ENCODE peak calls at places on chromosomes 11 and 22, in four cellular contexts. D is CD8-positive, alpha-beta T cell; A is astrocyte of the cerebellum; U is A673. V is an unnamed sample.
A peak's percentile ranks its signal among the peaks of the same experiment; 100 is the strongest.

GRCh38 chr11:9876331-9876730 is 212.5 kb downstream of the SWAP70 start:
- DNase-seq in D (no peak), A (no peak), U (no peak), V (no peak)

GRCh38 chr11:2517386-2518064 is 72.7 kb downstream of the KCNQ1 start:
- DNase-seq in D (no peak), A (no peak), U (no peak), V (peak; percentile 17)

GRCh38 chr22:36303874-36304273 is 50.9 kb downstream of the APOL1 start:
- DNase-seq in D (no peak), A (no peak), U (no peak), V (no peak)

GRCh38 chr11:15171956-15172355 is 57.2 kb downstream of the INSC start:
- DNase-seq in D (no peak), A (no peak), U (no peak), V (no peak)

GRCh38 chr11:85844439-85845051 is 10.6 kb upstream of the CCDC83 start:
- DNase-seq in D (no peak), A (no peak), U (no peak), V (no peak)

GRCh38 chr22:24106385-24107381 is 74.6 kb upstream of the SUSD2 start:
- DNase-seq in D (peak; percentile 16), A (no peak), U (peak; percentile 9), V (no peak)

GRCh38 chr11:92839450-92839849 is 130.0 kb upstream of the MTNR1B start:
- DNase-seq in D (no peak), A (no peak), U (no peak), V (no peak)

GRCh38 chr22:27801616-27802388 is at the start of gene MN1:
- DNase-seq in D (no peak), A (no peak), U (peak; percentile 75), V (no peak)

GRCh38 chr11:106399075-106399500 is 321.6 kb downstream of the AASDHPPT start:
- DNase-seq in D (no peak), A (peak; percentile 99), U (peak; percentile 83), V (no peak)

GRCh38 chr11:2215561-2216399 is 44.2 kb upstream of the TH start:
- DNase-seq in D (no peak), A (no peak), U (no peak), V (no peak)

GRCh38 chr22:30574095-30574981 is at the start of gene GAL3ST1:
- DNase-seq in D (no peak), A (no peak), U (no peak), V (peak; percentile 19)

GRCh38 chr11:17983569-17983968 is 29.3 kb downstream of the SERGEF start:
- DNase-seq in D (no peak), A (no peak), U (no peak), V (no peak)

GRCh38 chr22:24521791-24522245 is 26.7 kb downstream of the UPB1 start:
- DNase-seq in D (no peak), A (peak; percentile 35), U (peak; percentile 66), V (no peak)

GRCh38 chr22:49404020-49404419 is 423.7 kb downstream of the BRD1 start:
- DNase-seq in D (no peak), A (no peak), U (no peak), V (no peak)
- TF ChIP-seq CTCF in D (no peak), A (no peak), U (no peak), V (no peak)

GRCh38 chr11:46294365-46295309 is 17.2 kb downstream of the CREB3L1 start:
- DNase-seq in D (no peak), A (no peak), U (no peak), V (no peak)

GRCh38 chr11:46295312-46295995 is 18.0 kb downstream of the CREB3L1 start:
- DNase-seq in D (peak; percentile 32), A (no peak), U (peak; percentile 97), V (peak; percentile 80)

GRCh38 chr11:46298699-46299424 is 21.4 kb downstream of the CREB3L1 start:
- DNase-seq in D (no peak), A (no peak), U (no peak), V (no peak)

GRCh38 chr11:46295996-46296519 is 18.6 kb downstream of the CREB3L1 start:
- DNase-seq in D (no peak), A (no peak), U (no peak), V (no peak)

GRCh38 chr11:46296520-46297448 is 19.3 kb downstream of the CREB3L1 start:
- DNase-seq in D (no peak), A (peak; percentile 90), U (peak; percentile 70), V (no peak)
- H3K4me3 ChIP-seq in D (no peak overlapping the region), A (peak overlapping the region; percentile 38), U (no peak overlapping the region), V (no peak overlapping the region)

DNA sequence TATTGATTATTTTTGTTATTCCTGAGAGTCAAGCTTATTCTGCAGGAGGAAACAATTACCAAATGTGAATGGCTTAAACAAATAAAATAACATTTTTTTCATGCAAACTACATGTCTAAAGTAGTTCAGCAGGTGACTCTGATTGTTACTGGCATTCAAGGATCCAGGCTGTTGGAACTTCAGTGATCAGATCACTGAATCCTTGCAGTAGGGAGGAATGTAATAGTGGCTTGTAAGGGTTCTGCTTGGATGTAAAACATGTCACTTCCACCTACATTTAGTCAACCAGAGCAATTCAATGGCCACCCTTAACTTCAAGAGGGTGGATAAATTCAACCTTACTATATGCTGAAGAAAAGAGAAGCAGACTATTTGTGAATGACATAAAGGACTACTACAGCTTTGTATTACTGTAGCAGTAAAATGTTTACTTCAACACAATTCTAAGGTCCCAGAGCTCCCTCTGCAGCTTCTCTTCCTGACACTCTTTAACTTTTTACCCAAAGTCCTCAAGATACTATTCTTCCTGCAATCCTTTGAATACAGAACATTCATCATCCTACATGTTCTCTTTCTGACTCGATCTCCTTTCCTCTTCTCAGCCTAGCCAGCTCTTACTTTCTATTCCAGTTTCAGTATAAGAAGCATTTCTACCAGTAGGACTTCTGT is 284.0 kb downstream of the LRRC4C start:
- DNase-seq in D (no peak), A (no peak), U (no peak), V (no peak)
- TF ChIP-seq CTCF in D (no peak), A (no peak), U (peak; percentile 22), V (no peak)

GRCh38 chr11:65376138-65376713 is 6.2 kb downstream of the SLC25A45 start:
- DNase-seq in D (no peak), A (no peak), U (no peak), V (no peak)
- H3K4me3 ChIP-seq in D (no peak overlapping the region), A (no peak overlapping the region), U (no peak overlapping the region), V (no peak overlapping the region)

GRCh38 chr11:36131719-36132349 is 157.4 kb downstream of the COMMD9 start:
- DNase-seq in D (no peak), A (no peak), U (peak; percentile 77), V (peak; percentile 65)
- TF ChIP-seq CTCF in D (no peak), A (peak; percentile 89), U (peak; percentile 99), V (peak; percentile 66)

GRCh38 chr11:93983542-93984204 is 37.5 kb upstream of the HEPHL1 start:
- DNase-seq in D (no peak), A (no peak), U (no peak), V (no peak)
- H3K4me3 ChIP-seq in D (no peak overlapping the region), A (no peak overlapping the region), U (no peak overlapping the region), V (no peak overlapping the region)

GRCh38 chr22:43955040-43955882 is at the start of gene SAMM50:
- DNase-seq in D (peak; percentile 82), A (peak; percentile 55), U (peak; percentile 93), V (peak; percentile 96)
- TF ChIP-seq CTCF in D (no peak), A (peak; percentile 11), U (no peak), V (peak; percentile 51)

DNA sequence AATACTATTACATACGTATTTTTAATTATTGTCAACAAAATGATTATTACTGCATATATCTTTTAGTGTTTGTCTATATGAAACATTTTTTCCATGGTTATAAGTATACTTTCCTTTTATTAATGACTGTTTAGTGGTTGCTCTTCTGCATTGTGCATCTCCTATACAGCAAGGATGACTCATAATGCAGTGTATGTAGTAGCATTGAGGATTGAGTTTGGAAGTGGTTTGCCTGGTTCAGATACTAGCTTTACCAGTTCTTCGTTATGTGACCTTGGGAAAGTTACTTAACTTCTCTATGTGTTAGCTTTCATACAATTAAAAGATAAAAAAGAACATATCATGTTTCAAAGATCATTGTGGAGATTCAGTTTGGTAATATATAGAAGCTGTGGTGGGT is 44.1 kb downstream of the CHORDC1 start:
- DNase-seq in D (no peak), A (no peak), U (no peak), V (no peak)
- H3K4me3 ChIP-seq in D (no peak overlapping the region), A (no peak overlapping the region), U (no peak overlapping the region), V (no peak overlapping the region)

DNA sequence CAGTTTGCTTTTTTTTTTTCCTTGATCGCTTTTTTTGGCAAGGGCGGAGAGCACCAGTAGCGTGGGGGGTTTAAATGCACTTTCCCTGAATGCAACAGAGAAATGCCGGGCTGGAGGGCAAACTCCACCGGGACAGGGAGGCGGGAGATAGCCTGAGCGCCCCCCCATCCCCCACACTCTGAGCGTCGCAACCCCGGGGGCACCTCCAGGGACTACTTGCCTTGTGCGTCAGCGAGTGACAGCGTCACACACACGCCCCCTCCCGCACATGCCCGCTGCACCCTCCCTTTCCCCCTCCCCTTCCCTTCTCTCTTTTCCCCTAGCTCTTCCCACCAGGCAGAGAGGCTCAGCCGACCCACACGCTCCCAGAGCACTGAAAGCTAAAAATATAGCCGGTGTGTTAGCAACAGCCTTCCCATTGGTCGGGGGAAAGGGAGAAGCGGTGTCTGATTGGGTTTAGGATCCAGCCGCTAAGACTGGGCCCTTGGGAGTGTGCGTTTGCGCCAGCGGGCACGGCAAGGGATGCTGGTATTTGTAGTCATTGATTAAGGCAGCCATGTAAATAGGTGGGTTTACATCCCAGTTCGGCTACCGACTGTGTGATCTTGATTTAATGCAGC is 1.7 kb upstream of the TOB2 start:
- DNase-seq in D (peak; percentile 77), A (peak; percentile 99), U (peak; percentile 100), V (peak; percentile 98)
- TF ChIP-seq CTCF in D (no peak), A (no peak), U (no peak), V (peak; percentile 12)

DNA sequence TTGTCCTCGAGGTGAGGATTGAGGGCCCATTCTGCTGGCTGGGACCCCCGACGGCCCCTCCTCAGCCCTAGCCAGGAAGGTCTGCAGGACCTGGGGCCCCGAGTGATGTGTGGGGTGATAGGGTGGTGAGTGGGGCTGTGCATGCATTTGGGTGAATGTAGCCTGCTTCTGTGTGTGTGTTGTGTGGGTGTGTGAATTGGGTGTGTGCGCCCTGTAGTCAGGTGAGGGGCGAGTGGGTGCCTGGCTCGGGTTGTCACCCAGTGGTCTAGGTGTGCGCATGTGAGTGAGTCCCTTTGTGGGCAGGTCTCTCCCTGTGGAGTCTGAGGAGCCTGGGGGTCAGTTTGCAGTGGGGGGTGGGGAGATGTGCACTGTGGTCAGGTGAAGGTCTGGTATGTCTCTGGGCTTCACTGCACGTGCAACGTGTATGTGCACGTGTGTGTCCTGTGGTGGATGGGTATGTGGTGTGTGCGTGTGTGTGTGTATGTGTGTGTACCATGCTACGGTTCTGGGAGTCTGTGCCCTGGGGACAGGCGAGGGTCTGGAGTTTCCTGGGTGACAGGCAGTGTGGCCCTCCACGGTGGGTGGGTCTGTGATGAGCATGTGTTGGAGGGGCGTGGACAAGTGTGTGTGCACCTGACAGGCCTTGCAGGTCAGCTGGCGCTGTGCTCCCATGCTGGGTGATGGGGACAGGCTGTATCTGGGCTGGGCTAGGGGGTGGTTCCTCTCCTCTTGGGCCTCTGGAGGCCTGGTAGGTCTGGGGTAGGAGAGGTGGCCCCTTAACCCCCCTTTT is 1.0 kb downstream of the TMEM151A start:
- DNase-seq in D (no peak), A (no peak), U (no peak), V (no peak)
- H3K4me3 ChIP-seq in D (no peak overlapping the region), A (no peak overlapping the region), U (peak overlapping the region; percentile 57), V (peak overlapping the region; percentile 80)

V was measured in dorsolateral prefrontal cortex.